ENCODE peak calls at places on chromosomes 6 and 20, in nine cellular contexts. One of them, this sample, is unnamed.

GRCh38 chr6:28866342-28867077 is 57.3 kb downstream of the TRIM27 start:
- DNase-seq in heart right ventricle: peak
- DNase-seq in A549: no peak
- DNase-seq in right atrium auricular region: no peak
- DNase-seq in sigmoid colon: peak
- DNase-seq in AG10803: peak
- DNase-seq in endothelial cell: peak
- DNase-seq in cardiac muscle cell: peak
- DNase-seq in fibroblast of lung: peak
- DNase-seq in this sample: peak

GRCh38 chr6:169959129-169960002 is 207.9 kb downstream of the ERMARD start:
- DNase-seq in heart right ventricle: no peak
- DNase-seq in A549: no peak
- DNase-seq in right atrium auricular region: peak
- DNase-seq in sigmoid colon: peak
- DNase-seq in AG10803: no peak
- DNase-seq in endothelial cell: no peak
- DNase-seq in cardiac muscle cell: no peak
- DNase-seq in fibroblast of lung: no peak
- DNase-seq in this sample: peak

GRCh38 chr6:139030539-139030938 is 2.0 kb downstream of the ABRACL start:
- DNase-seq in heart right ventricle: no peak
- DNase-seq in A549: no peak
- DNase-seq in right atrium auricular region: no peak
- DNase-seq in sigmoid colon: no peak
- DNase-seq in AG10803: no peak
- DNase-seq in endothelial cell: no peak
- DNase-seq in cardiac muscle cell: no peak
- DNase-seq in fibroblast of lung: no peak
- DNase-seq in this sample: no peak

GRCh38 chr6:88455317-88455716 is 289.2 kb upstream of the CNR1 start:
- DNase-seq in heart right ventricle: peak
- DNase-seq in A549: no peak
- DNase-seq in right atrium auricular region: no peak
- DNase-seq in sigmoid colon: no peak
- DNase-seq in AG10803: no peak
- DNase-seq in endothelial cell: no peak
- DNase-seq in cardiac muscle cell: no peak
- DNase-seq in fibroblast of lung: no peak
- DNase-seq in this sample: no peak

GRCh38 chr6:1131285-1132079 is 180.4 kb upstream of the FOXQ1 start:
- DNase-seq in heart right ventricle: peak
- DNase-seq in A549: no peak
- DNase-seq in right atrium auricular region: no peak
- DNase-seq in sigmoid colon: no peak
- DNase-seq in AG10803: peak
- DNase-seq in endothelial cell: no peak
- DNase-seq in cardiac muscle cell: peak
- DNase-seq in fibroblast of lung: peak
- DNase-seq in this sample: no peak

GRCh38 chr6:100078509-100078908 is 84.5 kb upstream of the MCHR2 start:
- DNase-seq in heart right ventricle: no peak
- DNase-seq in A549: no peak
- DNase-seq in right atrium auricular region: no peak
- DNase-seq in sigmoid colon: no peak
- DNase-seq in AG10803: peak
- DNase-seq in endothelial cell: peak
- DNase-seq in cardiac muscle cell: peak
- DNase-seq in fibroblast of lung: peak
- DNase-seq in this sample: no peak

GRCh38 chr20:56004611-56005388 is 519 bp downstream of the CBLN4 start:
- DNase-seq in heart right ventricle: no peak
- DNase-seq in A549: no peak
- DNase-seq in right atrium auricular region: no peak
- DNase-seq in sigmoid colon: no peak
- DNase-seq in AG10803: no peak
- DNase-seq in endothelial cell: no peak
- DNase-seq in cardiac muscle cell: no peak
- DNase-seq in fibroblast of lung: no peak
- DNase-seq in this sample: no peak

GRCh38 chr6:26555505-26556262 is 17.5 kb downstream of the HMGN4 start:
- DNase-seq in heart right ventricle: no peak
- DNase-seq in A549: no peak
- DNase-seq in right atrium auricular region: no peak
- DNase-seq in sigmoid colon: no peak
- DNase-seq in AG10803: no peak
- DNase-seq in endothelial cell: no peak
- DNase-seq in cardiac muscle cell: peak
- DNase-seq in fibroblast of lung: no peak
- DNase-seq in this sample: no peak

GRCh38 chr6:137256350-137257128 is 37.4 kb upstream of the IFNGR1 start:
- DNase-seq in heart right ventricle: no peak
- DNase-seq in A549: no peak
- DNase-seq in right atrium auricular region: no peak
- DNase-seq in sigmoid colon: no peak
- DNase-seq in AG10803: no peak
- DNase-seq in endothelial cell: no peak
- DNase-seq in cardiac muscle cell: no peak
- DNase-seq in fibroblast of lung: no peak
- DNase-seq in this sample: no peak

GRCh38 chr6:140202964-140203363 is 828.5 kb upstream of the CITED2 start:
- DNase-seq in heart right ventricle: no peak
- DNase-seq in A549: no peak
- DNase-seq in right atrium auricular region: no peak
- DNase-seq in sigmoid colon: no peak
- DNase-seq in AG10803: no peak
- DNase-seq in endothelial cell: no peak
- DNase-seq in cardiac muscle cell: no peak
- DNase-seq in fibroblast of lung: no peak
- DNase-seq in this sample: no peak

GRCh38 chr20:53513168-53513488 is 80.5 kb downstream of the ZNF217 start:
- DNase-seq in heart right ventricle: no peak
- DNase-seq in A549: no peak
- DNase-seq in right atrium auricular region: no peak
- DNase-seq in sigmoid colon: no peak
- DNase-seq in AG10803: peak
- DNase-seq in endothelial cell: no peak
- DNase-seq in cardiac muscle cell: no peak
- DNase-seq in fibroblast of lung: no peak
- DNase-seq in this sample: no peak

GRCh38 chr6:18920701-18921100 is 533.6 kb downstream of the RNF144B start:
- DNase-seq in heart right ventricle: no peak
- DNase-seq in A549: no peak
- DNase-seq in right atrium auricular region: no peak
- DNase-seq in sigmoid colon: no peak
- DNase-seq in AG10803: no peak
- DNase-seq in endothelial cell: no peak
- DNase-seq in cardiac muscle cell: no peak
- DNase-seq in fibroblast of lung: no peak
- DNase-seq in this sample: no peak

GRCh38 chr6:26264547-26264946 is 100.5 kb upstream of the BTN3A2 start:
- DNase-seq in heart right ventricle: no peak
- DNase-seq in A549: no peak
- DNase-seq in right atrium auricular region: no peak
- DNase-seq in sigmoid colon: no peak
- DNase-seq in AG10803: no peak
- DNase-seq in endothelial cell: no peak
- DNase-seq in cardiac muscle cell: no peak
- DNase-seq in fibroblast of lung: no peak
- DNase-seq in this sample: no peak

GRCh38 chr6:51386347-51386836 is 567.7 kb downstream of the TFAP2B start:
- DNase-seq in heart right ventricle: no peak
- DNase-seq in A549: no peak
- DNase-seq in right atrium auricular region: no peak
- DNase-seq in sigmoid colon: no peak
- DNase-seq in AG10803: no peak
- DNase-seq in endothelial cell: no peak
- DNase-seq in cardiac muscle cell: no peak
- DNase-seq in fibroblast of lung: no peak
- DNase-seq in this sample: no peak

GRCh38 chr20:58174708-58175287 is 53.7 kb downstream of the ANKRD60 start:
- DNase-seq in heart right ventricle: peak
- DNase-seq in A549: no peak
- DNase-seq in right atrium auricular region: peak
- DNase-seq in sigmoid colon: peak
- DNase-seq in AG10803: peak
- DNase-seq in endothelial cell: no peak
- DNase-seq in cardiac muscle cell: no peak
- DNase-seq in fibroblast of lung: peak
- DNase-seq in this sample: no peak

DNA sequence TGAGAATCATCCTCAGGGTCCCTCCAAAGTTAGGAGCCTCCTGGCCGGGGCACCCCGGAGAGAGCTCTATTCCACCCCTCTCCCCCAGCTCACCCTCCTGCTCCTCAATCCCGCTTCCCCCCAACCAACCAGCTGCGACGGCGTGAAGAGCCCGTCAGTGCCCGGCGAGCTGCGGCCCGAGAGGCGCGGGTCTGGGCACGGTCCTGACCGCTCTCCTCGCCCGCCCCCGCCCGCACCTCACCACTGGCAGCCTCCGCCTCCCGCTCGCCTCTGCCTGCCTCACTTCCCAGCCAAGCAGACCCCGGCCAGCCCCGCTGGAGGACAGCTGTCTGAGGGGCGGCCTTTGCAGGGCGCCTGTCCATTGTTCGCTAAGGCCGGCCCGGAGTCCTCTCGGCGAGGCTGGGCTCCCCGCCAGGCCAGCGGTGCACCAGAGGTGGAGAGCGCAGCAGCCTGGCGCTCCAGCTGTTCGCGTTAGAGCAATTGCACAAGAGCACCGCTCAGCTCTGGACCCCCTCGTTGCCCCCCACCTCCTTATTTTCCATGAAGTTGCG is 1.2 kb downstream of the SOBP start:
- DNase-seq in heart right ventricle: peak
- DNase-seq in A549: peak
- DNase-seq in right atrium auricular region: peak
- DNase-seq in sigmoid colon: peak
- DNase-seq in AG10803: no peak
- DNase-seq in endothelial cell: peak
- DNase-seq in cardiac muscle cell: peak
- DNase-seq in fibroblast of lung: peak
- DNase-seq in this sample: peak
- TF ChIP-seq CTCF in heart right ventricle: no peak
- TF ChIP-seq CTCF in A549: no peak
- TF ChIP-seq CTCF in right atrium auricular region: no peak
- TF ChIP-seq CTCF in sigmoid colon: no peak
- TF ChIP-seq CTCF in AG10803: no peak
- TF ChIP-seq CTCF in endothelial cell: no peak
- TF ChIP-seq CTCF in cardiac muscle cell: no peak
- TF ChIP-seq CTCF in fibroblast of lung: no peak
- TF ChIP-seq CTCF in this sample: no peak

GRCh38 chr6:12291785-12292604 is 1.8 kb downstream of the EDN1 start:
- DNase-seq in heart right ventricle: no peak
- DNase-seq in A549: no peak
- DNase-seq in right atrium auricular region: no peak
- DNase-seq in sigmoid colon: no peak
- DNase-seq in AG10803: peak
- DNase-seq in endothelial cell: peak
- DNase-seq in cardiac muscle cell: peak
- DNase-seq in fibroblast of lung: no peak
- DNase-seq in this sample: no peak
- TF ChIP-seq CTCF in heart right ventricle: peak
- TF ChIP-seq CTCF in A549: peak
- TF ChIP-seq CTCF in right atrium auricular region: peak
- TF ChIP-seq CTCF in sigmoid colon: no peak
- TF ChIP-seq CTCF in AG10803: peak
- TF ChIP-seq CTCF in endothelial cell: no peak
- TF ChIP-seq CTCF in cardiac muscle cell: peak
- TF ChIP-seq CTCF in fibroblast of lung: no peak
- TF ChIP-seq CTCF in this sample: no peak

GRCh38 chr6:66986940-66987339 is 1279.9 kb upstream of the EYS start:
- DNase-seq in heart right ventricle: no peak
- DNase-seq in A549: no peak
- DNase-seq in right atrium auricular region: no peak
- DNase-seq in sigmoid colon: no peak
- DNase-seq in AG10803: no peak
- DNase-seq in endothelial cell: no peak
- DNase-seq in cardiac muscle cell: no peak
- DNase-seq in fibroblast of lung: no peak
- DNase-seq in this sample: no peak

DNA sequence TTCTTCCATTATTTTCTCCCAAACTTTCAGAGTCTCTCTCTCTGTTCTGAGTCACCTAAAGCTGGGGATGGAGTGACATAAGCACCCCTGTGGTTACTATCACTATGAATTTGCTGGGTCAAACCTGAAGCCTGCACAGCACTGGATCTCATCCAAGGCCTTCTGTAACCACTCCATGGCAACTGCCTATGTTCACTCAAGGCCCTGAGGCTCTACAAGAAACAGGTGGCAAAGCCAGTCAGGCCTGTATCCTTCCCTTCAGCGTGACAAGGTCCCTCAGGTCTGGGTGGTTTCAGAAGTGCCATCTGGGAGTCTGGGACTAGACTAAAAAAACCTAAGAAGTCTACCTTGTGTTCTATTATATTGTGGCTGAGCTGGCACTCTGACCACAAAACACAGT is 1278.8 kb upstream of the EYS start:
- DNase-seq in heart right ventricle: no peak
- DNase-seq in A549: no peak
- DNase-seq in right atrium auricular region: no peak
- DNase-seq in sigmoid colon: no peak
- DNase-seq in AG10803: no peak
- DNase-seq in endothelial cell: no peak
- DNase-seq in cardiac muscle cell: no peak
- DNase-seq in fibroblast of lung: no peak
- DNase-seq in this sample: no peak
- TF ChIP-seq CTCF in heart right ventricle: no peak
- TF ChIP-seq CTCF in A549: no peak
- TF ChIP-seq CTCF in right atrium auricular region: no peak
- TF ChIP-seq CTCF in sigmoid colon: no peak
- TF ChIP-seq CTCF in AG10803: no peak
- TF ChIP-seq CTCF in endothelial cell: no peak
- TF ChIP-seq CTCF in cardiac muscle cell: no peak
- TF ChIP-seq CTCF in fibroblast of lung: no peak
- TF ChIP-seq CTCF in this sample: no peak

DNA sequence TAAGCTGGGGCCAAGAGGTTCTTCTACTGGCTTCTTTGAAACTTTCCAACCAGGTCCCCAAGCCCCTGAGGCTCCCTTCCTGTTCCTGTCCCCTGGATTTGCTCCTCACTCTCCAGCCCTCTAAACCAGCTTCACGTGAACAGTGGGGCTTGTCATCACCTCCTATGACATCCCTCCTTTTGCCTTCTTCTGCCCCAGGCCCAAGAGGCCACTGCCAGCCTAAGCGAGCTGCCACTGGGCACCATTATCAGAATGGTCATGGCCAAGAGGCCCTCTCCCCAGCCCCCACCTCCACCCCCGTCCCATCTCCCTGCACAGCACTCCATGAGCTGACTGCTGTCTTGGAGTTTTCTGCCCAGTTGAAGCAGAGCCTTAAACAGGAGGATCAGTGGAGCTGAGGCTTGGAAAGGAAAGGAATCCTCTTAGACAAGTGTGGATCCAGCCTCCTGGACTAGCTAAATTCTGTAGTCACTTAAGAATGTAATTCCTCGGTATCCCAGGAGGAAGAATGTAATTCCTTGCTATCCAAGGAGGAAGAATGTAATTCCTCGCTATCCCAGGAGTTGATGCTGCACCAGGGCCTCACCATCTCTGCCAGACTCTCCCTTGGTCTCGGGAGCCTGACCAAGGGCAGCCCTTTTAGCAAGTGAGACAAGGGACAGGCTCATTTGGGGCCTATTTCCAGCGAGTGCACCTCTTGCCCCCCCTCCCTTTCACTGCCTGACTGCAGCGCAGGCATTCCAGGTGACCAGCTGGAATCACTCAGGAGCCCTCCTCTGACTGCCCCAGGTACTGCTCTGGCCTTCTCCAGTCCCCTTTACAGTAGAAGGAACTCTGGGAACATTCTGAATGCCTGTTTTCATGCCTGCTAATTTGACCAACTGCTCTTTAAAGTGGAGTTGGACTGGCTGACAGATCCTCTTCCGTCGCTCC is 76.4 kb downstream of the TCP11 start:
- DNase-seq in heart right ventricle: no peak
- DNase-seq in A549: no peak
- DNase-seq in right atrium auricular region: no peak
- DNase-seq in sigmoid colon: no peak
- DNase-seq in AG10803: no peak
- DNase-seq in endothelial cell: no peak
- DNase-seq in cardiac muscle cell: no peak
- DNase-seq in fibroblast of lung: no peak
- DNase-seq in this sample: no peak
- TF ChIP-seq CTCF in heart right ventricle: peak
- TF ChIP-seq CTCF in A549: no peak
- TF ChIP-seq CTCF in right atrium auricular region: no peak
- TF ChIP-seq CTCF in sigmoid colon: no peak
- TF ChIP-seq CTCF in AG10803: no peak
- TF ChIP-seq CTCF in endothelial cell: no peak
- TF ChIP-seq CTCF in cardiac muscle cell: no peak
- TF ChIP-seq CTCF in fibroblast of lung: no peak
- TF ChIP-seq CTCF in this sample: no peak